ENCODE peak calls at places on chromosomes 2 and 18, in six cellular contexts. T is SK-N-SH, U is GM23338, X is MM.1S, F is HCT116, P is PC-3. E is an unnamed sample.

GRCh38 chr18:58038063-58038462 is 6.0 kb upstream of the NEDD4L start:
- DNase-seq in T (no peak), U (no peak), X (no peak), F (no peak), P (no peak), E (no peak)

GRCh38 chr2:226898925-226899324 is 63.1 kb downstream of the RHBDD1 start:
- DNase-seq in T (no peak), U (no peak), X (no peak), F (no peak), P (no peak), E (no peak)

GRCh38 chr2:112310906-112311305 is 35.5 kb downstream of the ZC3H6 start:
- DNase-seq in T (no peak), U (no peak), X (no peak), F (no peak), P (no peak), E (no peak)

GRCh38 chr18:21443776-21444464 is 156.6 kb downstream of the ESCO1 start:
- DNase-seq in T (no peak), U (no peak), X (no peak), F (no peak), P (no peak), E (no peak)

GRCh38 chr2:20614201-20615045 is 36.5 kb downstream of the HS1BP3 start:
- DNase-seq in T (no peak), U (peak; percentile 47), X (peak; percentile 55), F (no peak), P (peak; percentile 35), E (no peak)

GRCh38 chr2:130374587-130375290 is 18.9 kb downstream of the PTPN18 start:
- DNase-seq in T (no peak), U (no peak), X (no peak), F (no peak), P (no peak), E (no peak)

GRCh38 chr18:10124071-10124470 is 210.3 kb downstream of the VAPA start:
- DNase-seq in T (no peak), U (no peak), X (no peak), F (no peak), P (no peak), E (no peak)

GRCh38 chr18:25974630-25975077 is 115.8 kb downstream of the SS18 start:
- DNase-seq in T (no peak), U (no peak), X (no peak), F (no peak), P (no peak), E (no peak)

GRCh38 chr2:150474326-150475074 is 13.0 kb downstream of the RND3 start:
- DNase-seq in T (no peak), U (no peak), X (no peak), F (no peak), P (peak; percentile 45), E (no peak)

GRCh38 chr2:127082974-127083373 is 24.0 kb downstream of the BIN1 start:
- DNase-seq in T (no peak), U (no peak), X (no peak), F (no peak), P (no peak), E (no peak)

GRCh38 chr2:190574169-190574568 is 39.6 kb upstream of the NEMP2 start:
- DNase-seq in T (no peak), U (no peak), X (no peak), F (no peak), P (peak; percentile 29), E (no peak)

GRCh38 chr2:12549641-12550040 is 167.1 kb upstream of the TRIB2 start:
- DNase-seq in T (no peak), U (no peak), X (no peak), F (no peak), P (peak; percentile 60), E (no peak)

GRCh38 chr18:36314098-36314497 is 16.6 kb downstream of the FHOD3 start:
- DNase-seq in T (no peak), U (no peak), X (no peak), F (no peak), P (no peak), E (no peak)

GRCh38 chr2:148532049-148532428 is 112.5 kb upstream of the EPC2 start:
- DNase-seq in T (no peak), U (no peak), X (no peak), F (no peak), P (no peak), E (no peak)

GRCh38 chr18:48885951-48886400 is 64.8 kb downstream of the SMAD7 start:
- DNase-seq in T (no peak), U (no peak), X (no peak), F (no peak), P (no peak), E (no peak)

GRCh38 chr2:27162151-27163121 is 13.6 kb downstream of the TCF23 start:
- DNase-seq in T (no peak), U (no peak), X (peak; percentile 85), F (no peak), P (no peak), E (no peak)

GRCh38 chr2:2575870-2576386 is 244.9 kb upstream of the MYT1L start:
- DNase-seq in T (no peak), U (no peak), X (no peak), F (no peak), P (no peak), E (no peak)

GRCh38 chr2:61889212-61889956 is 928 bp upstream of the CCT4 start:
- DNase-seq in T (no peak), U (no peak), X (no peak), F (no peak), P (no peak), E (peak; percentile 10)

GRCh38 chr18:34114996-34115395 is 109.7 kb downstream of the NOL4 start:
- DNase-seq in T (no peak), U (peak; percentile 4), X (no peak), F (no peak), P (no peak), E (no peak)

GRCh38 chr18:7221424-7222155 is 9.3 kb upstream of the LRRC30 start:
- DNase-seq in T (peak; percentile 64), U (peak; percentile 95), X (peak; percentile 57), F (peak; percentile 16), P (peak; percentile 81), E (peak; percentile 79)

GRCh38 chr2:10005461-10005860 is 37.9 kb upstream of the KLF11 start:
- DNase-seq in T (no peak), U (no peak), X (no peak), F (no peak), P (no peak), E (no peak)

GRCh38 chr2:122009546-122009945 is 254.1 kb downstream of the TSN start:
- DNase-seq in T (no peak), U (no peak), X (no peak), F (no peak), P (no peak), E (no peak)

GRCh38 chr2:186486651-186487647 is 889 bp downstream of the ZC3H15 start:
- DNase-seq in T (no peak), U (no peak), X (peak; percentile 46), F (no peak), P (peak; percentile 32), E (no peak)

GRCh38 chr2:172172513-172173217 is 70.0 kb upstream of the DLX2 start:
- DNase-seq in T (peak; percentile 91), U (peak; percentile 93), X (peak; percentile 66), F (peak; percentile 33), P (peak; percentile 85), E (peak; percentile 88)

GRCh38 chr2:26462511-26463251 is 15.2 kb downstream of the OTOF start:
- DNase-seq in T (peak; percentile 81), U (peak; percentile 77), X (no peak), F (peak; percentile 60), P (peak; percentile 51), E (peak; percentile 77)

DNA sequence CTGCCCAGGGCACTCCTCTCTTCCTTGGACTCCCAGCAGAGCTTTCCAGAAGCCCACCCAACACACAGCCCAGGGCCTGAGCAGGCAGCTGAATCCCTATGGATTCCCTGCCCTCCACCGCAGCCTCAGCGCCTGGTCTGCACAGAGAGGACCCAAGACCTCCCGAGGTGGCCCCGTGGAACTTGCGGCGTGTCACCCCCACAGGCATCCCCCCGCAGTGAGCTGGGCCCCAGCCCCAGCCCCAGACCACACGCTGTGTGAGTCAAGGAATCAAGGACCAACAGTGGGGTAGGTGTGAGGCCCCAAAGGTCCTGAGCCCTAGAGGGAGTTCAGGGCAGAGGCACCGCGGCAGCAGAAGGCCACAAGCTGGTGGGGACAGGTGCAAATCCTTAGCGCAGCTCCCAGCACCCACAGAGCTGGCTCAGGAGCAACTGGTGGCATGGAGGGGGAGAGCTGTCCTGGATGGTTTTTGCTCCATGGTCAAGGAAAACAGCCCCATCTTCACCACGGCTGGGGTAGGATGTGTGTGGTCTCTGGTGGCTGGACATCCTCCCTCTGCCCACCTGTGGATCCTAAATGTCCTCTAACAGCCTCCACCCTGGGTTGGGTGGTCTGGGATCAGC is 8.5 kb downstream of the HS6ST1 start:
- DNase-seq in T (peak; percentile 12), U (no peak), X (no peak), F (no peak), P (no peak), E (no peak)
- H3K4me1 ChIP-seq in T (peaks cover 9% of the 10 kb centered on the region), U (peaks cover 23% of the 10 kb centered on the region), X (no peaks in the 10 kb centered on the region), F (peaks cover 30% of the 10 kb centered on the region), P (peaks cover 18% of the 10 kb centered on the region), E (peaks cover 50% of the 10 kb centered on the region)

DNA sequence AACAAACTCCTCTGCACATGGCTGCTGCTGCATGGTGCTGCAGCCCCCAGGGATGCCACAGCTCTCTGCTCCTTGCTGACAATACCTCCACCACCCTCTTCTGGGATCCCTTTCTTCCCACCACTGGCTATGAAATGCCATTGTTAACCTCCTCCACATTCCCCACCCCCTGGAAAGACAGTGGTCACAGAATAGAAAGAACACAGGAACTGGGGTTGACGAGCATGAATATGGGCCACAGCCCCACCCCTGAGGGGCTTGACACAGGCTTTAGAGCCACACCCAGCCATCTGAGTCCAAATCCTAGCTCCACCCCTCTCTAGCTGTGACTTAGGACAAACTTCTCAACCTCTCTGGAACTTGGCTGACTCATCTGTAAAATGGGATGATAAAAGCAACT is 47.3 kb downstream of the TMEM163 start:
- DNase-seq in T (no peak), U (peak; percentile 55), X (no peak), F (no peak), P (peak; percentile 21), E (no peak)
- TF ChIP-seq EZH2phosphoT487 in T (no peak), U (no peak), X (no peak), F (no peak), P (no peak), E (no peak)

DNA sequence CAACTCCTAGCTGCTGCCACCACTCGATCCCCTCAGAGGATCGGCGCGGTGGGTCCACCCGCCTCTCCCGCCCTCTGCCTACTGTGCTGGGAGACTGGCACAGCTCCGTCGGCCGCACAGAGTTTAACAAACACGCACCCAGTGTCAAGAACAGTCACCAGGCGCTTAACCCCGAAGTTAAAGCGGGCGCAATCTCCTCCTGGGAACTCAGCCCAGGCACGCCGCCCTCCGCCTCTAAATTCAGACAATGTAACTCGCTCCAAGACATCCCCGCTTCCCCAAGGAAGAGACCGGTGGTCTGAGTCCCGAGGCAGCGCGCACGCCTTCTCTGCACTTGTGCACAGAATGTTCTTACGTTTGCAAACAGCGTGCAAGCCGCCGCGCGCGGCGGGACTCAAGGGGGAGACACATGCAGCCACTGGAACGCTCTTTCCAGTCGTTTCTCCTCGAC is 533 bp downstream of the CXCR4 start:
- DNase-seq in T (peak; percentile 71), U (peak; percentile 55), X (peak; percentile 64), F (no peak), P (peak; percentile 12), E (peak; percentile 71)
- TF ChIP-seq CTCF in T (no peak), U (no peak), X (no peak), F (no peak), P (no peak), E (peak; percentile 19)

DNA sequence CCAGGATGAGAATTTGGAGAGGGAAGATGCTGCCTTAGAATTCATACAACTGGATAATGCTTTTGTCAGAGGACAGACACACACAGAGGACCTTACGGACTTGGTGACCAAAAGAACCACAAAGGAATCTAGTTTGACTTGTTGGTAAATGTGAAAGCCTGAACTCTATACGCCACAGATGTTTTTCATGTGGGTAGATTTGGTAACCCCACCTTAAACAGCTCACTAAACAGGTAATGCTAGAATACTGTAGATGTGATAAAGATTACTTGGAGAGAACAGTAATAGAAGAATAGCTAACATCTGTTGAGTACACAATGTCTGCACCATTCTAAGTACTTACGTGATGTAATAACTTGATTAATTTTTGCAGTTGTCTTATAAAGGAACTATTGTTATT is 24.1 kb downstream of the ANXA4 start:
- DNase-seq in T (no peak), U (no peak), X (no peak), F (no peak), P (peak; percentile 79), E (no peak)
- H3K4me1 ChIP-seq in T (peaks cover 11% of the 10 kb centered on the region), U (peaks cover 9% of the 10 kb centered on the region), X (peaks cover 41% of the 10 kb centered on the region), F (peaks cover 32% of the 10 kb centered on the region), P (peaks cover 60% of the 10 kb centered on the region), E (peaks cover 72% of the 10 kb centered on the region)